ENCODE peak calls at places on chromosomes 5 and 9, in nine cellular contexts. X, W, Y, R, I, F, Q, E and A are unnamed samples.

GRCh38 chr9:130182090-130182909 is 10.1 kb downstream of the NCS1 start:
- DNase-seq in I (no peak), X (no peak), W (peak; percentile 34), F (no peak), E (no peak), Y (no peak), Q (no peak), R (no peak), A (no peak)

GRCh38 chr5:151739939-151740335 is 18.5 kb downstream of the ATOX1 start:
- DNase-seq in E (peak; percentile 99), R (no peak), I (peak; percentile 93), W (peak; percentile 53), X (peak; percentile 99), Q (peak; percentile 90), F (no peak), Y (no peak), A (no peak)

GRCh38 chr9:104984541-104984940 is 56.6 kb upstream of the ABCA1 start:
- DNase-seq in E (no peak), X (no peak), W (no peak), Y (no peak), Q (no peak), F (no peak), I (no peak), R (no peak), A (no peak)

GRCh38 chr9:121268598-121269029 is 652 bp downstream of the GSN start:
- DNase-seq in Y (no peak), X (no peak), W (no peak), R (no peak), E (no peak), Q (no peak), F (no peak), I (peak; percentile 41), A (peak; percentile 49)

GRCh38 chr5:179839328-179840256 is 18.9 kb downstream of the SQSTM1 start:
- DNase-seq in F (no peak), E (no peak), I (peak; percentile 57), Q (no peak), W (peak; percentile 68), X (no peak), R (no peak), Y (no peak), A (no peak)

GRCh38 chr5:41707853-41708603 is 162.2 kb downstream of the OXCT1 start:
- DNase-seq in Q (peak; percentile 76), R (no peak), F (peak; percentile 54), I (peak; percentile 69), Y (no peak), E (peak; percentile 60), W (peak; percentile 27), X (peak; percentile 20), A (peak; percentile 25)

GRCh38 chr5:87195104-87195581 is 72.5 kb upstream of the RASA1 start:
- DNase-seq in Y (no peak), F (no peak), R (no peak), E (peak; percentile 69), Q (peak; percentile 71), I (peak; percentile 82), X (peak; percentile 82), W (no peak), A (peak; percentile 22)

GRCh38 chr5:5079871-5080270 is 60.3 kb upstream of the ADAMTS16 start:
- DNase-seq in F (no peak), R (no peak), X (no peak), I (no peak), E (no peak), Q (no peak), W (no peak), Y (no peak), A (no peak)

GRCh38 chr5:106258591-106259125 is 1412.1 kb downstream of the EFNA5 start:
- DNase-seq in Q (no peak), Y (no peak), F (no peak), I (peak; percentile 3), R (no peak), E (peak; percentile 11), X (peak; percentile 37), W (peak; percentile 54), A (no peak)

GRCh38 chr9:99778308-99778707 is 43.4 kb upstream of the NR4A3 start:
- DNase-seq in E (peak; percentile 70), X (peak; percentile 77), Q (peak; percentile 68), R (no peak), Y (no peak), W (peak; percentile 27), F (no peak), I (peak; percentile 87), A (no peak)

GRCh38 chr9:134961331-134962064 is 43.8 kb upstream of the FCN1 start:
- DNase-seq in Y (no peak), W (no peak), I (no peak), E (no peak), X (no peak), F (no peak), Q (no peak), R (peak; percentile 14), A (no peak)

GRCh38 chr5:154484393-154484944 is 6.4 kb upstream of the HAND1 start:
- DNase-seq in I (no peak), Y (no peak), F (no peak), Q (no peak), R (no peak), E (no peak), X (no peak), W (no peak), A (no peak)

GRCh38 chr5:88813805-88814584 is 69.0 kb downstream of the MEF2C start:
- DNase-seq in R (no peak), I (no peak), Q (no peak), E (no peak), Y (no peak), F (no peak), X (no peak), W (no peak), A (no peak)

GRCh38 chr9:16236326-16236725 is 634.1 kb downstream of the BNC2 start:
- DNase-seq in E (peak; percentile 97), F (no peak), Y (no peak), R (no peak), I (peak; percentile 94), X (peak; percentile 91), Q (peak; percentile 87), W (peak; percentile 23), A (no peak)

GRCh38 chr5:72353046-72353445 is 32.9 kb downstream of the PTCD2 start:
- DNase-seq in F (no peak), X (peak; percentile 54), I (peak; percentile 94), E (peak; percentile 43), Q (peak; percentile 45), R (no peak), W (peak; percentile 19), Y (no peak), A (no peak)

GRCh38 chr9:6029581-6029980 is 14.2 kb upstream of the RANBP6 start:
- DNase-seq in X (no peak), I (no peak), W (no peak), Y (no peak), F (peak; percentile 48), R (peak; percentile 45), Q (no peak), E (no peak), A (no peak)

GRCh38 chr9:97502222-97502983 is 937 bp downstream of the TMOD1 start:
- DNase-seq in E (no peak), X (no peak), R (no peak), F (no peak), Y (peak; percentile 8), W (no peak), Q (no peak), I (peak; percentile 30), A (peak; percentile 63)

GRCh38 chr9:77402286-77402685 is 225.0 kb downstream of the VPS13A start:
- DNase-seq in F (no peak), E (no peak), W (no peak), X (no peak), I (peak; percentile 52), Q (peak; percentile 54), R (no peak), Y (no peak), A (no peak)

GRCh38 chr5:108727639-108728565 is 19.8 kb upstream of the FER start:
- DNase-seq in W (peak; percentile 94), E (peak; percentile 91), Q (peak; percentile 94), I (peak; percentile 97), Y (peak; percentile 86), X (peak; percentile 87), R (peak; percentile 70), F (peak; percentile 78), A (peak; percentile 75)

GRCh38 chr5:1325870-1326546 is 18.9 kb downstream of the CLPTM1L start:
- DNase-seq in I (peak; percentile 44), R (no peak), W (peak; percentile 73), X (no peak), Y (no peak), F (no peak), E (peak; percentile 83), Q (no peak), A (no peak)